ENCODE peak calls at places on chromosomes 2 and 18, in four cellular contexts. One of them, this sample, is unnamed. For H3K4me1 and H3K27me3, the result is how much of the 10 kb centered on the place peaks cover.

GRCh38 chr2:197705143-197705911 is at the start of gene MARS2:
- DNase-seq in BE2C: peak
- DNase-seq in HAP-1: peak
- DNase-seq in colonic mucosa: peak
- DNase-seq in this sample: peak

GRCh38 chr2:108630567-108631405 is 88.5 kb upstream of the RANBP2 start:
- DNase-seq in BE2C: no peak
- DNase-seq in HAP-1: peak
- DNase-seq in colonic mucosa: no peak
- DNase-seq in this sample: no peak

GRCh38 chr2:70089220-70089945 is 2.1 kb downstream of the PCBP1 start:
- DNase-seq in BE2C: peak
- DNase-seq in HAP-1: peak
- DNase-seq in colonic mucosa: no peak
- DNase-seq in this sample: peak

GRCh38 chr2:18742382-18742781 is 153.0 kb upstream of the NT5C1B start:
- DNase-seq in BE2C: peak
- DNase-seq in HAP-1: no peak
- DNase-seq in colonic mucosa: no peak
- DNase-seq in this sample: peak

GRCh38 chr2:101870444-101870843 is 121.3 kb upstream of the IL1R2 start:
- DNase-seq in BE2C: no peak
- DNase-seq in HAP-1: no peak
- DNase-seq in colonic mucosa: no peak
- DNase-seq in this sample: no peak

GRCh38 chr18:35619468-35619867 is 37.9 kb downstream of the GALNT1 start:
- DNase-seq in BE2C: no peak
- DNase-seq in HAP-1: no peak
- DNase-seq in colonic mucosa: no peak
- DNase-seq in this sample: peak

GRCh38 chr2:230668184-230668938 is 44.3 kb upstream of the CAB39 start:
- DNase-seq in BE2C: no peak
- DNase-seq in HAP-1: no peak
- DNase-seq in colonic mucosa: no peak
- DNase-seq in this sample: peak

GRCh38 chr2:19409001-19409400 is 50.6 kb upstream of the OSR1 start:
- DNase-seq in BE2C: no peak
- DNase-seq in HAP-1: no peak
- DNase-seq in colonic mucosa: no peak
- DNase-seq in this sample: no peak

GRCh38 chr2:46469116-46469515 is 10.2 kb upstream of the TMEM247 start:
- DNase-seq in BE2C: no peak
- DNase-seq in HAP-1: no peak
- DNase-seq in colonic mucosa: no peak
- DNase-seq in this sample: no peak

GRCh38 chr2:136319227-136319626 is 201.3 kb upstream of the CXCR4 start:
- DNase-seq in BE2C: no peak
- DNase-seq in HAP-1: no peak
- DNase-seq in colonic mucosa: no peak
- DNase-seq in this sample: no peak

GRCh38 chr2:136323935-136324334 is 206.0 kb upstream of the CXCR4 start:
- DNase-seq in BE2C: no peak
- DNase-seq in HAP-1: no peak
- DNase-seq in colonic mucosa: no peak
- DNase-seq in this sample: no peak

GRCh38 chr2:136323212-136323611 is 205.3 kb upstream of the CXCR4 start:
- DNase-seq in BE2C: no peak
- DNase-seq in HAP-1: no peak
- DNase-seq in colonic mucosa: no peak
- DNase-seq in this sample: no peak

GRCh38 chr2:136322436-136322835 is 204.5 kb upstream of the CXCR4 start:
- DNase-seq in BE2C: no peak
- DNase-seq in HAP-1: no peak
- DNase-seq in colonic mucosa: no peak
- DNase-seq in this sample: no peak

GRCh38 chr2:136319651-136320050 is 201.7 kb upstream of the CXCR4 start:
- DNase-seq in BE2C: no peak
- DNase-seq in HAP-1: no peak
- DNase-seq in colonic mucosa: no peak
- DNase-seq in this sample: no peak
- H3K4me1 ChIP-seq in BE2C: under half
- H3K4me1 ChIP-seq in HAP-1: under half
- H3K4me1 ChIP-seq in colonic mucosa: under half
- H3K4me1 ChIP-seq in this sample: under half

GRCh38 chr2:121197369-121198091 is 87.5 kb downstream of the TFCP2L1 start:
- DNase-seq in BE2C: no peak
- DNase-seq in HAP-1: no peak
- DNase-seq in colonic mucosa: peak
- DNase-seq in this sample: peak
- H3K4me3 ChIP-seq in BE2C: no peak
- H3K4me3 ChIP-seq in HAP-1: no peak
- H3K4me3 ChIP-seq in colonic mucosa: no peak
- H3K4me3 ChIP-seq in this sample: no peak

GRCh38 chr2:176169711-176170110 is 12.6 kb downstream of the HOXD3 start:
- DNase-seq in BE2C: no peak
- DNase-seq in HAP-1: no peak
- DNase-seq in colonic mucosa: no peak
- DNase-seq in this sample: no peak

GRCh38 chr2:176170606-176171005 is 13.5 kb downstream of the HOXD3 start:
- DNase-seq in BE2C: no peak
- DNase-seq in HAP-1: no peak
- DNase-seq in colonic mucosa: no peak
- DNase-seq in this sample: no peak

GRCh38 chr2:176167398-176167797 is 10.3 kb downstream of the HOXD3 start:
- DNase-seq in BE2C: no peak
- DNase-seq in HAP-1: no peak
- DNase-seq in colonic mucosa: no peak
- DNase-seq in this sample: no peak

GRCh38 chr2:176171331-176172006 is 14.4 kb downstream of the HOXD3 start:
- DNase-seq in BE2C: no peak
- DNase-seq in HAP-1: no peak
- DNase-seq in colonic mucosa: no peak
- DNase-seq in this sample: no peak

GRCh38 chr2:176169181-176169580 is 12.1 kb downstream of the HOXD3 start:
- DNase-seq in BE2C: no peak
- DNase-seq in HAP-1: no peak
- DNase-seq in colonic mucosa: no peak
- DNase-seq in this sample: no peak
- H3K27me3 ChIP-seq in BE2C: under half
- H3K27me3 ChIP-seq in HAP-1: under half
- H3K27me3 ChIP-seq in colonic mucosa: under half
- H3K27me3 ChIP-seq in this sample: under half

GRCh38 chr18:48902856-48903601 is 47.7 kb downstream of the SMAD7 start:
- DNase-seq in BE2C: no peak
- DNase-seq in HAP-1: no peak
- DNase-seq in colonic mucosa: no peak
- DNase-seq in this sample: peak

GRCh38 chr18:48905541-48905940 is 45.2 kb downstream of the SMAD7 start:
- DNase-seq in BE2C: no peak
- DNase-seq in HAP-1: no peak
- DNase-seq in colonic mucosa: no peak
- DNase-seq in this sample: no peak

GRCh38 chr18:48902023-48902855 is 48.5 kb downstream of the SMAD7 start:
- DNase-seq in BE2C: peak
- DNase-seq in HAP-1: no peak
- DNase-seq in colonic mucosa: peak
- DNase-seq in this sample: peak

GRCh38 chr18:48904847-48905394 is 45.8 kb downstream of the SMAD7 start:
- DNase-seq in BE2C: no peak
- DNase-seq in HAP-1: no peak
- DNase-seq in colonic mucosa: no peak
- DNase-seq in this sample: no peak

DNA sequence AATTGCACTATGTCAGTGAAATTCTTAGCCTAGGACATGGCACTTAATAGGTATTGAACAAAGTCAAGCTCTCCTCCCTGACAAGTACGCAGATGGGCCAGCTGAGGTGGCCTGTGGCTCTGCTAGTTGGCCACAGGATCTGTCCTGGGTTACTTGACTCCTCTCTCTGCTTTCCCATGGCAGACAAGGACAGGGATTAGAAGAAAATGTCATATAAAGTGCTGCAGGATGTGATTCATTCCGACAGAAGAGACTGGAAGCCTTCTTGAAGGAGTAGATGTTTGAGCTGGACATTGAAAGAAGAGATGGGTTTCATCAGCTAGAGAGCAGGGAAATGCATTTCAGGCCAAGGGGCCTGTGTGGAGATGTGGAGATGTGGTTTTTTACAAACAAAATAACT is 46.7 kb downstream of the SMAD7 start:
- DNase-seq in BE2C: no peak
- DNase-seq in HAP-1: no peak
- DNase-seq in colonic mucosa: no peak
- DNase-seq in this sample: no peak
- H3K4me1 ChIP-seq in BE2C: under half
- H3K4me1 ChIP-seq in HAP-1: under half
- H3K4me1 ChIP-seq in colonic mucosa: under half
- H3K4me1 ChIP-seq in this sample: under half